ENCODE peak calls at places on chromosomes 12 and 14, in four cellular contexts. S is mesenchymal stem cell, B is neuronal stem cell, Q is H1. A is an unnamed sample.

GRCh38 chr12:52524241-52524897 is 4.2 kb upstream of the KRT5 start:
- DNase-seq in B (no peak), Q (peak), S (no peak), A (no peak)

GRCh38 chr12:52186135-52186840 is 5.5 kb downstream of the KRT80 start:
- DNase-seq in Q (no peak), S (peak), B (no peak), A (peak)

GRCh38 chr14:71803539-71804260 is 128.5 kb upstream of the RGS6 start:
- DNase-seq in Q (no peak), S (peak), B (no peak), A (no peak)

GRCh38 chr12:22625671-22626251 is 790 bp downstream of the ETNK1 start:
- DNase-seq in Q (peak), B (peak), S (peak), A (peak)

GRCh38 chr14:52023518-52023917 is 34.2 kb downstream of the RTRAF start:
- DNase-seq in S (peak), Q (no peak), B (no peak), A (no peak)

GRCh38 chr14:59918824-59919581 is 941 bp upstream of the LRRC9 start:
- DNase-seq in Q (no peak), B (peak), S (peak), A (no peak)

GRCh38 chr14:68297871-68298468 is 478.4 kb downstream of the RAD51B start:
- DNase-seq in S (peak), B (no peak), Q (peak), A (peak)

GRCh38 chr12:98990648-98991047 is 345.6 kb downstream of the APAF1 start:
- DNase-seq in B (no peak), S (no peak), Q (no peak), A (no peak)

GRCh38 chr14:49727171-49727570 is 34.3 kb downstream of the KLHDC1 start:
- DNase-seq in S (no peak), Q (no peak), B (no peak), A (no peak)

GRCh38 chr12:8913702-8914032 is 642 bp upstream of the PHC1 start:
- DNase-seq in B (no peak), S (no peak), Q (no peak), A (no peak)

GRCh38 chr14:64728106-64728505 is 23.9 kb downstream of the PLEKHG3 start:
- DNase-seq in Q (no peak), B (no peak), S (no peak), A (no peak)

GRCh38 chr14:19949218-19949617 is 18.5 kb downstream of the OR4K1 start:
- DNase-seq in Q (no peak), B (no peak), S (no peak), A (no peak)

GRCh38 chr12:10111451-10111850 is 12.7 kb upstream of the CLEC1A start:
- DNase-seq in Q (no peak), S (no peak), B (no peak), A (no peak)

GRCh38 chr14:61700104-61700886 is 5.0 kb downstream of the HIF1A start:
- DNase-seq in S (no peak), Q (no peak), B (no peak), A (no peak)

GRCh38 chr12:45336331-45336730 is 120.4 kb downstream of the ANO6 start:
- DNase-seq in Q (no peak), B (no peak), S (peak), A (no peak)

GRCh38 chr14:61547186-61548121 is 147.9 kb upstream of the HIF1A start:
- DNase-seq in B (no peak), S (peak), Q (no peak), A (no peak)

GRCh38 chr14:76958975-76959710 is 69.4 kb downstream of the IRF2BPL start:
- DNase-seq in Q (no peak), B (no peak), S (peak), A (no peak)

GRCh38 chr12:129549656-129550055 is 354.2 kb downstream of the TMEM132D start:
- DNase-seq in S (no peak), Q (no peak), B (no peak), A (no peak)

GRCh38 chr12:71682466-71682865 is 3.4 kb upstream of the TMEM19 start:
- DNase-seq in Q (no peak), S (no peak), B (no peak), A (no peak)

GRCh38 chr12:10749700-10750384 is 26.7 kb upstream of the YBX3 start:
- DNase-seq in B (peak), S (peak), Q (peak), A (peak)

GRCh38 chr14:41285193-41285748 is 321.4 kb upstream of the LRFN5 start:
- DNase-seq in Q (peak), S (peak), B (peak), A (no peak)

GRCh38 chr12:84572186-84572585 is 340.4 kb downstream of the SLC6A15 start:
- DNase-seq in Q (no peak), B (no peak), S (no peak), A (no peak)

GRCh38 chr12:41286426-41286825 is 98.3 kb downstream of the PDZRN4 start:
- DNase-seq in S (peak), Q (no peak), B (no peak), A (no peak)

GRCh38 chr12:104969328-104969727 is 11.2 kb upstream of the SLC41A2 start:
- DNase-seq in B (no peak), Q (no peak), S (no peak), A (no peak)

GRCh38 chr12:21502164-21502496 is 541 bp downstream of the GOLT1B start:
- DNase-seq in B (no peak), Q (no peak), S (peak), A (no peak)

GRCh38 chr14:58898655-58899316 is 261.0 kb downstream of the DACT1 start:
- DNase-seq in Q (no peak), B (no peak), S (peak), A (no peak)

GRCh38 chr14:88245321-88245720 is 77.7 kb downstream of the KCNK10 start:
- DNase-seq in Q (no peak), B (no peak), S (no peak), A (no peak)

GRCh38 chr14:91719839-91720238 is 12.0 kb downstream of the CATSPERB start:
- DNase-seq in Q (no peak), S (no peak), B (no peak), A (no peak)

GRCh38 chr14:24274101-24274543 is 2.7 kb upstream of the RABGGTA start:
- DNase-seq in S (no peak), Q (no peak), B (no peak), A (no peak)

GRCh38 chr12:52215587-52216031 is 17.4 kb upstream of the KRT7 start:
- DNase-seq in S (peak), B (no peak), Q (no peak), A (no peak)

GRCh38 chr14:44453433-44454171 is 53.5 kb downstream of the FSCB start:
- DNase-seq in B (no peak), S (no peak), Q (no peak), A (no peak)

GRCh38 chr12:110794623-110795280 is 52.0 kb upstream of the CCDC63 start:
- DNase-seq in S (peak), B (no peak), Q (no peak), A (no peak)

GRCh38 chr14:54786816-54787215 is 115.8 kb downstream of the GCH1 start:
- DNase-seq in B (no peak), Q (no peak), S (no peak), A (no peak)

GRCh38 chr14:70796551-70796950 is 12.8 kb downstream of the MAP3K9 start:
- DNase-seq in S (no peak), B (no peak), Q (no peak), A (no peak)

GRCh38 chr12:113056631-113057488 is at the start of gene DTX1:
- DNase-seq in B (no peak), S (no peak), Q (no peak), A (no peak)

GRCh38 chr14:86515195-86515594 is 985.3 kb downstream of the FLRT2 start:
- DNase-seq in S (no peak), Q (no peak), B (no peak), A (no peak)

GRCh38 chr14:76564471-76565119 is 188.7 kb downstream of the ESRRB start:
- DNase-seq in Q (no peak), S (no peak), B (no peak), A (peak)

GRCh38 chr12:106246891-106247730 is 709 bp downstream of the CKAP4 start:
- DNase-seq in B (peak), S (peak), Q (peak), A (no peak)

GRCh38 chr14:88384653-88385205 is 728 bp upstream of the SPATA7 start:
- DNase-seq in B (no peak), Q (no peak), S (peak), A (no peak)

DNA sequence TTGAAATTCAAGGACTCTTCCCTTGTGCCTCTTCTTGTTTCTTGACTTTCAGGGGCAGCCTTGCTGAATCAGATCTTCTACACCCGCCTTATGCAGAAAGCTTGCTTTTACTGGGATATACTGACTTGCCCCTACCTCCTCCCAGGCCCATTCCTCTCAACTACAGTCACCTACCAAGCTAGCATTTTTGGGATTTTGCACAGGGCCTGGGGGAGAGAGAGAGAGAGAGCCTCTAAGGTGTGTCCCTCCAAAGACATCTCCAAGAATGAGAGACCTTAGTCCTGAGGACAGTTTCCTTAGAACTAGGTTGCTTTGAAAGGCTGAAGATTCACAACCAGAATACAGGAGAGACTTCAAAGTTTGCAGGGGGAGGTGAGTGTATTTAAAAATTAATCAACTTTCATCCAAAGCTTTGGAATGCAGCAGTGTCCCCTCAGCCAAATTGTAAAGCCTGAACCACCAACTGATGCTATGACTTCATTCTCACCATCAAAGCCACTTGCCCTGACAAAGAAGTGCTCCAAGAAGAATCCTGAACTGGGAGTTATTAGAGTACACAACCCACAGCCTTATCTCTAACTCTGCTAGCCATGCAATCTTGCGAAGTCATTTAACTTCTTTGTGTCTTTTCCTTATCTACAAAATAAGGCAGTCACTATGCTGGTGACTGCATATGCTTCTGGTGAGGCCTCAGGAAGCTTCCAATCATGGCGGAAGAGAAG is 96.1 kb upstream of the EGLN3 start:
- DNase-seq in S (no peak), Q (no peak), B (no peak), A (no peak)
- H4K91ac ChIP-seq in S (no peak), Q (no peak), B (no peak), A (no peak)

DNA sequence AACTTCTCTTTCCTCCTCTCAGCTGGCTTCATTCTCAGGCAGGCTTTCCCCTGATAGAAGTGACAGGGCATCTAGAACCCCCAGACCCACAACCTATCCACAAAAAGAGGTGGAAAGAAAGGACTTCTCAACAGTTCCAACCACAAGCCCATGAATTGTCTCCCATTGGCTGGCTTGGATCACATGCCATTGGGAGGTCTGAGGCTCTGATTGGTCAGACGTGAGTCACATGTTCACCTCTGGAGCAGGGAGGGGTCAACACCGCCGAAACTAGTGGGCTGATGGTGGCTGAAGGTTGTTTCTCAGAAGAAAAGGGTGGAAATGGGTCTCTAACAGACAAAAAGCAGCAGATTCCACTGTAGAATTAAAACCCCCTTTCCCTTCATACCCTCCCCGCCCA is 47.3 kb downstream of the DRAM1 start:
- DNase-seq in S (peak), Q (no peak), B (no peak), A (no peak)
- H2BK12ac ChIP-seq in S (no peak), Q (no peak), B (no peak), A (no peak)

DNA sequence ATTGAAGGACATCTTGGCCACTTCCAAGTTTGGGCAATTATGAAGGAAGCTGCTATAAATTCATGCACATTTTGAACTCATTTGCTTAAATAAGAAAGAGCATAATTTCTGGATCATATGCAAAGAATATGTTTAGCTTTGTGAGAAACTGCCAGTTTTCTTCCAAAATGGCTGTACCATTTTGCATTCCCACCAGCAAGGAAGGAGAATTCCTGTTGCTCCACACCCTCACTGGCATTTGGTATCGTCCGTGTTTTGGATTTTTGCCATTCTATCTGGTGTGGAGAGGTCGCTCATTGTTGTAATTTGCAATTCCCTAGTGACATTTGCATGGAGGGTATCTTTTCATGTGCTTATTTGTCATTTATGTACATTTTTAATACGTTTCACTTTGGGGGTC is 339.2 kb downstream of the DAD1 start:
- DNase-seq in S (no peak), Q (no peak), B (no peak), A (no peak)
- H4K91ac ChIP-seq in S (no peak), Q (no peak), B (no peak), A (no peak)

GRCh38 chr12:13164271-13164670 is 32.3 kb upstream of the EMP1 start:
- DNase-seq in B (no peak), S (no peak), Q (no peak), A (no peak)

GRCh38 chr12:13165578-13166120 is 30.9 kb upstream of the EMP1 start:
- DNase-seq in S (peak), B (no peak), Q (peak), A (no peak)

GRCh38 chr12:13162904-13163303 is 33.6 kb upstream of the EMP1 start:
- DNase-seq in Q (no peak), B (no peak), S (no peak), A (no peak)

GRCh38 chr12:13164859-13165577 is 31.5 kb upstream of the EMP1 start:
- DNase-seq in S (no peak), Q (no peak), B (no peak), A (no peak)

GRCh38 chr12:13163868-13164267 is 32.7 kb upstream of the EMP1 start:
- DNase-seq in B (no peak), Q (no peak), S (no peak), A (no peak)
- H2BK12ac ChIP-seq in B (no peak), Q (no peak), S (no peak), A (no peak)

DNA sequence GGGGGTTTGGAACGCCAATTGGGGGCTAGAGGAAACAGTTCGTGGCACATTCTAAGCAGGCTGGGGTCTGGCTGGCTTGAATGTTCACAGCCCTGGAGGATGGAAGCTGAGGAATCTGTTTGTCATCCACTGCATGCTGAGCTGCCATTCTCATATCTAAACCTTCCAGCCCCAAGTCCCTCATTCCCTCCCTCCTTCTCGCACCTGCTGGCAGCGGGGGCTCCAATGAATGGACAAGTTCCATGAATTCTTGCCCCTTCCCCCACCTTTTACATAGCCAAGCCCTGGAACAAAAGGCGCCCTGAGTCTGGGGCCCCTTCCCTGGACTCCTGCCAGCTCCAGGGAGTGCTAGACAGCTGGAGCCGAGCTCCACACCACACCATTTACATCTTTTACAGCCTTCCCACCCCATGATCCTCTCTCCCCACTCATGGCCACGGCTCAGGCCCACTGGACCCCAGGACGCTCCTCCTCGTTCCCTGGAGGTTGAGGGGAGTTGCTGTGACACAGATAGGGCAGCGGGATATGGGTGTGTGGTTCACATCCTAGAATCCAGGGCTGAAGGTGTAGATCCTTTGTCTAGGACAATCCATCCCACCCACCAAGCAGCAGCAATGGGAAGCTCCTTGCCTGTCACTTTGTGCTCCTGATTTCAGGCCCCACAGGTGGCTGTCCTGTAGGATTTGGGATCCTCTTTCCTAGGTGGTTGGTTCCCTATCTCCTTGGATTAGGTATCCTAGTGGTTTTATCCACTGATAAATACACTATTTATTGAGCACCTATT is 21.7 kb upstream of the VRTN start:
- DNase-seq in B (peak), S (no peak), Q (peak), A (peak)
- H4K91ac ChIP-seq in B (peak), S (no peak), Q (peak), A (peak)

DNA sequence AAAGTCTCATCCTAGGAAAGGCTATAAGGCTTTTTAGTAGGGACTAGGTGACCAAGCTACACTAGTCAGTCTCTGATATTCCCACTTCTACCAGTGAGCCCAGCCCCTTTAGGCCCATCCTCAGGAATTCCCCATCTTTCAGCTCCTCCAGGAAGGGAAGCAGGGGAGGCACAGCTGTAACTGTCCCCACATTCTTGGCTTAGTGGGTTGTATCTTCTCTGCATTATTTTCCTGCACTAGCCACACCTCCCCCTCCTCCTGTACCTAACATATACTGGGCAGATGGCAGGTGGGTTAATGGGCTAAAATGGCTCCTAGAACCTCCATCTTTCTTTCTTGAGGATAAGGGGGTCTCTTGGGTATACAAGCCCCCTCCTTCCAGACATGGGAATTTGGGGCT is 439 bp upstream of the CYP27B1 start:
- DNase-seq in S (no peak), B (no peak), Q (no peak), A (no peak)
- H2BK12ac ChIP-seq in S (no peak), B (no peak), Q (no peak), A (no peak)

DNA sequence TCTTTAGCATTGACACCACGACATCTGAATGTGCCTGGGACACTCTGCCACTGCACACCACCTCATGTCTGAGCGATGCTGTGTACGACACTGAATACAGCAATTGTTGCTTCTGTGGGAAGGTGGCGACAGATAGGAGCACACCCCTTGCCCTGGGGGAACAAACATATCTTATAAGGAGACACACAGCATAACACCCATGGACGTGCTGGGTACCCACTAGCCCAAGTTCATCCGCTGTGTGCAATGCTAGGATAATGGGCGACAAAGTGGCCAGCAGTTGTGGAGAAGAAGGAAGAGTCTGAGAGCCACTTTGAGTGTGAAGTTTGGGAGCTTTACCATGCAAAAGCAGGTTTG is 61.1 kb downstream of the VWF start:
- DNase-seq in Q (no peak), B (no peak), S (no peak), A (no peak)
- H4K91ac ChIP-seq in Q (no peak), B (no peak), S (no peak), A (no peak)